ENCODE peak calls at places on chromosomes 3 and 15, in five cellular contexts. One of them, this sample, is unnamed.

GRCh38 chr15:88635343-88635742 is 3.5 kb upstream of the ISG20 start:
- DNase-seq in uterus: no peak
- DNase-seq in BJ: no peak
- DNase-seq in cardiac fibroblast: no peak
- DNase-seq in HL-60: no peak
- DNase-seq in this sample: no peak

GRCh38 chr15:86630946-86631345 is 551.3 kb downstream of the AGBL1 start:
- DNase-seq in uterus: no peak
- DNase-seq in BJ: no peak
- DNase-seq in cardiac fibroblast: no peak
- DNase-seq in HL-60: no peak
- DNase-seq in this sample: no peak

GRCh38 chr15:65904301-65904700 is 35.0 kb downstream of the RAB11A start:
- DNase-seq in uterus: no peak
- DNase-seq in BJ: no peak
- DNase-seq in cardiac fibroblast: no peak
- DNase-seq in HL-60: no peak
- DNase-seq in this sample: no peak

GRCh38 chr3:189797103-189797850 is 166.1 kb downstream of the TP63 start:
- DNase-seq in uterus: no peak
- DNase-seq in BJ: no peak
- DNase-seq in cardiac fibroblast: no peak
- DNase-seq in HL-60: no peak
- DNase-seq in this sample: no peak

GRCh38 chr15:41115652-41116115 is 396 bp downstream of the INO80 start:
- DNase-seq in uterus: no peak
- DNase-seq in BJ: no peak
- DNase-seq in cardiac fibroblast: peak
- DNase-seq in HL-60: peak
- DNase-seq in this sample: peak

GRCh38 chr15:47431501-47431900 is 285.8 kb upstream of the SEMA6D start:
- DNase-seq in uterus: no peak
- DNase-seq in BJ: peak
- DNase-seq in cardiac fibroblast: peak
- DNase-seq in HL-60: no peak
- DNase-seq in this sample: peak

GRCh38 chr15:56325186-56325585 is 40.0 kb upstream of the TEX9 start:
- DNase-seq in uterus: no peak
- DNase-seq in BJ: peak
- DNase-seq in cardiac fibroblast: peak
- DNase-seq in HL-60: no peak
- DNase-seq in this sample: peak

GRCh38 chr3:58009749-58010535 is 1.7 kb downstream of the FLNB start:
- DNase-seq in uterus: no peak
- DNase-seq in BJ: no peak
- DNase-seq in cardiac fibroblast: no peak
- DNase-seq in HL-60: no peak
- DNase-seq in this sample: no peak

GRCh38 chr3:47850062-47850802 is 47.3 kb downstream of the DHX30 start:
- DNase-seq in uterus: no peak
- DNase-seq in BJ: no peak
- DNase-seq in cardiac fibroblast: peak
- DNase-seq in HL-60: no peak
- DNase-seq in this sample: peak

GRCh38 chr15:42282344-42282743 is 9.1 kb upstream of the TMEM87A start:
- DNase-seq in uterus: no peak
- DNase-seq in BJ: no peak
- DNase-seq in cardiac fibroblast: no peak
- DNase-seq in HL-60: no peak
- DNase-seq in this sample: no peak

GRCh38 chr3:167899090-167899489 is 163.6 kb downstream of the SERPINI1 start:
- DNase-seq in uterus: no peak
- DNase-seq in BJ: no peak
- DNase-seq in cardiac fibroblast: no peak
- DNase-seq in HL-60: peak
- DNase-seq in this sample: no peak

GRCh38 chr15:26128611-26129140 is 265.5 kb upstream of the ATP10A start:
- DNase-seq in uterus: no peak
- DNase-seq in BJ: no peak
- DNase-seq in cardiac fibroblast: no peak
- DNase-seq in HL-60: no peak
- DNase-seq in this sample: no peak

GRCh38 chr3:93843981-93844380 is 129.7 kb downstream of the PROS1 start:
- DNase-seq in uterus: no peak
- DNase-seq in BJ: peak
- DNase-seq in cardiac fibroblast: peak
- DNase-seq in HL-60: no peak
- DNase-seq in this sample: peak

GRCh38 chr3:24199775-24200247 is 254.7 kb downstream of the NR1D2 start:
- DNase-seq in uterus: no peak
- DNase-seq in BJ: peak
- DNase-seq in cardiac fibroblast: no peak
- DNase-seq in HL-60: no peak
- DNase-seq in this sample: no peak

GRCh38 chr3:105747056-105747455 is 121.8 kb downstream of the CBLB start:
- DNase-seq in uterus: no peak
- DNase-seq in BJ: peak
- DNase-seq in cardiac fibroblast: peak
- DNase-seq in HL-60: no peak
- DNase-seq in this sample: peak

GRCh38 chr3:126847061-126847460 is 135.9 kb upstream of the PLXNA1 start:
- DNase-seq in uterus: no peak
- DNase-seq in BJ: no peak
- DNase-seq in cardiac fibroblast: no peak
- DNase-seq in HL-60: no peak
- DNase-seq in this sample: no peak

GRCh38 chr15:43950551-43950950 is 123.7 kb downstream of the WDR76 start:
- DNase-seq in uterus: no peak
- DNase-seq in BJ: no peak
- DNase-seq in cardiac fibroblast: no peak
- DNase-seq in HL-60: no peak
- DNase-seq in this sample: no peak

GRCh38 chr15:93617443-93617842 is 528.4 kb upstream of the RGMA start:
- DNase-seq in uterus: no peak
- DNase-seq in BJ: no peak
- DNase-seq in cardiac fibroblast: no peak
- DNase-seq in HL-60: no peak
- DNase-seq in this sample: no peak

GRCh38 chr15:76336254-76337046 is at the start of gene ISL2:
- DNase-seq in uterus: no peak
- DNase-seq in BJ: peak
- DNase-seq in cardiac fibroblast: peak
- DNase-seq in HL-60: peak
- DNase-seq in this sample: peak

GRCh38 chr15:55606214-55606613 is 18.1 kb upstream of the PYGO1 start:
- DNase-seq in uterus: no peak
- DNase-seq in BJ: no peak
- DNase-seq in cardiac fibroblast: no peak
- DNase-seq in HL-60: no peak
- DNase-seq in this sample: no peak

GRCh38 chr3:46866720-46867549 is 3.7 kb upstream of the MYL3 start:
- DNase-seq in uterus: peak
- DNase-seq in BJ: no peak
- DNase-seq in cardiac fibroblast: peak
- DNase-seq in HL-60: no peak
- DNase-seq in this sample: peak

GRCh38 chr15:25730918-25731317 is 132.2 kb downstream of the ATP10A start:
- DNase-seq in uterus: no peak
- DNase-seq in BJ: no peak
- DNase-seq in cardiac fibroblast: no peak
- DNase-seq in HL-60: no peak
- DNase-seq in this sample: no peak

GRCh38 chr15:71151061-71151460 is 35.8 kb downstream of the THSD4 start:
- DNase-seq in uterus: no peak
- DNase-seq in BJ: peak
- DNase-seq in cardiac fibroblast: peak
- DNase-seq in HL-60: no peak
- DNase-seq in this sample: peak

GRCh38 chr15:92009162-92009561 is 155.7 kb downstream of the SLCO3A1 start:
- DNase-seq in uterus: no peak
- DNase-seq in BJ: no peak
- DNase-seq in cardiac fibroblast: no peak
- DNase-seq in HL-60: no peak
- DNase-seq in this sample: no peak

GRCh38 chr15:28978011-28978378 is 92.2 kb downstream of the APBA2 start:
- DNase-seq in uterus: no peak
- DNase-seq in BJ: no peak
- DNase-seq in cardiac fibroblast: no peak
- DNase-seq in HL-60: no peak
- DNase-seq in this sample: no peak

GRCh38 chr15:73346735-73347312 is 21.9 kb downstream of the HCN4 start:
- DNase-seq in uterus: peak
- DNase-seq in BJ: no peak
- DNase-seq in cardiac fibroblast: peak
- DNase-seq in HL-60: peak
- DNase-seq in this sample: peak

GRCh38 chr3:7205535-7206331 is 344.8 kb downstream of the GRM7 start:
- DNase-seq in uterus: no peak
- DNase-seq in BJ: no peak
- DNase-seq in cardiac fibroblast: no peak
- DNase-seq in HL-60: no peak
- DNase-seq in this sample: no peak

GRCh38 chr3:14225421-14225820 is 46.8 kb downstream of the LSM3 start:
- DNase-seq in uterus: no peak
- DNase-seq in BJ: no peak
- DNase-seq in cardiac fibroblast: no peak
- DNase-seq in HL-60: peak
- DNase-seq in this sample: no peak

GRCh38 chr3:133857767-133858166 is 37.9 kb downstream of the RAB6B start:
- DNase-seq in uterus: no peak
- DNase-seq in BJ: no peak
- DNase-seq in cardiac fibroblast: no peak
- DNase-seq in HL-60: peak
- DNase-seq in this sample: no peak

GRCh38 chr3:132803889-132804288 is 81.7 kb upstream of the NPHP3 start:
- DNase-seq in uterus: no peak
- DNase-seq in BJ: no peak
- DNase-seq in cardiac fibroblast: no peak
- DNase-seq in HL-60: no peak
- DNase-seq in this sample: no peak

GRCh38 chr15:59453474-59454215 is 15.7 kb downstream of the FAM81A start:
- DNase-seq in uterus: no peak
- DNase-seq in BJ: no peak
- DNase-seq in cardiac fibroblast: no peak
- DNase-seq in HL-60: no peak
- DNase-seq in this sample: no peak

GRCh38 chr3:4398120-4398740 is 68.8 kb downstream of the SUMF1 start:
- DNase-seq in uterus: no peak
- DNase-seq in BJ: no peak
- DNase-seq in cardiac fibroblast: no peak
- DNase-seq in HL-60: no peak
- DNase-seq in this sample: no peak

GRCh38 chr15:36617529-36618196 is 38.2 kb downstream of the CDIN1 start:
- DNase-seq in uterus: no peak
- DNase-seq in BJ: no peak
- DNase-seq in cardiac fibroblast: no peak
- DNase-seq in HL-60: no peak
- DNase-seq in this sample: no peak

GRCh38 chr3:52777959-52778805 is 783 bp downstream of the ITIH1 start:
- DNase-seq in uterus: peak
- DNase-seq in BJ: no peak
- DNase-seq in cardiac fibroblast: no peak
- DNase-seq in HL-60: no peak
- DNase-seq in this sample: no peak

DNA sequence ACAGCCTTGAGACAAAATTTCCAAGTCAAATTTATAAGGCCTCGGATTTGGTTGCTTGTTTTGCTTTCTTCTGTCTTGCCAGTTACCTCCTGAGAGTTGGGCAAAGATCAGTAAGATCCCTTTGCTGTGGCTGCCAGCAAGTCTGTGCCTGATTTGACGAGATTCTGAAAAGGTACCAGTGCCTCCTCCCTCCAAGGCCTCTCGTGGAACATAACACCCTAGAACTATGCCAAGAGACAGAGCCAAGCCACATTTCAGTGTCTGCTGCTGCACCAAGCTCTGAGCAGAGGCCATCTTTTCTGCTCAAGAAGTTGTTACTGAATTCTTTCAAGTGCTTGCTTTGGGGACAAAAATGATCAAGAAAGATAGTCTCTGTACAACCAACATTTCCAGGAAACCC is 61.0 kb downstream of the GTPBP8 start:
- DNase-seq in uterus: peak
- DNase-seq in BJ: no peak
- DNase-seq in cardiac fibroblast: peak
- DNase-seq in HL-60: no peak
- DNase-seq in this sample: peak
- H3K4me3 ChIP-seq in uterus: no peak
- H3K4me3 ChIP-seq in BJ: no peak
- H3K4me3 ChIP-seq in cardiac fibroblast: no peak
- H3K4me3 ChIP-seq in HL-60: no peak
- H3K4me3 ChIP-seq in this sample: no peak

GRCh38 chr3:153291052-153291689 is 129.1 kb downstream of the RAP2B start:
- DNase-seq in uterus: no peak
- DNase-seq in BJ: no peak
- DNase-seq in cardiac fibroblast: peak
- DNase-seq in HL-60: peak
- DNase-seq in this sample: peak
- TF ChIP-seq CTCF in uterus: no peak
- TF ChIP-seq CTCF in BJ: peak
- TF ChIP-seq CTCF in cardiac fibroblast: peak
- TF ChIP-seq CTCF in HL-60: peak
- TF ChIP-seq CTCF in this sample: peak

GRCh38 chr3:37456791-37457190 is 282.4 kb upstream of the LRRFIP2 start:
- DNase-seq in uterus: no peak
- DNase-seq in BJ: no peak
- DNase-seq in cardiac fibroblast: no peak
- DNase-seq in HL-60: no peak
- DNase-seq in this sample: no peak
- H3K4me3 ChIP-seq in uterus: no peak
- H3K4me3 ChIP-seq in BJ: no peak
- H3K4me3 ChIP-seq in cardiac fibroblast: no peak
- H3K4me3 ChIP-seq in HL-60: no peak
- H3K4me3 ChIP-seq in this sample: no peak

GRCh38 chr15:57489122-57489521 is 102.6 kb upstream of the MYZAP start:
- DNase-seq in uterus: no peak
- DNase-seq in BJ: no peak
- DNase-seq in cardiac fibroblast: no peak
- DNase-seq in HL-60: no peak
- DNase-seq in this sample: no peak

GRCh38 chr15:57481038-57481705 is 104.9 kb downstream of the CGNL1 start:
- DNase-seq in uterus: no peak
- DNase-seq in BJ: no peak
- DNase-seq in cardiac fibroblast: no peak
- DNase-seq in HL-60: no peak
- DNase-seq in this sample: no peak

GRCh38 chr15:57485869-57486268 is 105.8 kb upstream of the MYZAP start:
- DNase-seq in uterus: no peak
- DNase-seq in BJ: peak
- DNase-seq in cardiac fibroblast: peak
- DNase-seq in HL-60: no peak
- DNase-seq in this sample: peak

DNA sequence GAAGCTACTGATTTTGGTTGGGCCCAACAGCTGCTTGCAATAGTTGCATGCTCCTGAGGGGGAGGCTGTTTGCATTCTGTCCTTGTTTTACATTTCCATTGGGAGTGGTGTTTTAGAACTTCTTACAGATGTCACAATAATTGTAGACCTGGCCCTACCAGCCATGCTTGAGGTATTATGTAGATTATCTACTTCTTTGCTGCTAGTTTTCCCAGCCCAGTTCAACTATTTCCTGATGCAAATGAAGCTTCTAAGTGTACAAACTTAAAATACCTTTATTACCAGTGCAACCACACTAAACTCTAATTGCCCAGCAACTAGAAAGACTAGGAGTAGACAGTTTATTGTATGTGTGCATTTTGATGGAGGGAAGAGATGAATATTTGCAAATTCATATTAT is 104.9 kb upstream of the MYZAP start:
- DNase-seq in uterus: no peak
- DNase-seq in BJ: no peak
- DNase-seq in cardiac fibroblast: no peak
- DNase-seq in HL-60: no peak
- DNase-seq in this sample: no peak
- TF ChIP-seq CTCF in uterus: no peak
- TF ChIP-seq CTCF in BJ: no peak
- TF ChIP-seq CTCF in cardiac fibroblast: no peak
- TF ChIP-seq CTCF in HL-60: no peak
- TF ChIP-seq CTCF in this sample: no peak

This sample was measured in fibroblast of the aortic adventitia.